ENCODE peak calls at places on chromosomes 2 and 18, in five cellular contexts. One of them, this sample, is unnamed.

GRCh38 chr2:3633089-3633981 is 24.7 kb upstream of the ALLC start:
- DNase-seq in activated CD4-positive, alpha-beta memory T cell treated with anti-CD3 and anti-CD28 coated beads for 36 hours: peak; percentile 5
- DNase-seq in EL: peak; percentile 14
- DNase-seq in RPMI7951: peak; percentile 32
- DNase-seq in non-pigmented ciliary epithelial cell: no peak
- DNase-seq in this sample: no peak

GRCh38 chr2:7467782-7468447 is 550.7 kb downstream of the RNF144A start:
- DNase-seq in activated CD4-positive, alpha-beta memory T cell treated with anti-CD3 and anti-CD28 coated beads for 36 hours: peak; percentile 75
- DNase-seq in EL: no peak
- DNase-seq in RPMI7951: no peak
- DNase-seq in non-pigmented ciliary epithelial cell: no peak
- DNase-seq in this sample: no peak

GRCh38 chr18:213977-214376 is 53.9 kb downstream of the THOC1 start:
- DNase-seq in activated CD4-positive, alpha-beta memory T cell treated with anti-CD3 and anti-CD28 coated beads for 36 hours: no peak
- DNase-seq in EL: no peak
- DNase-seq in RPMI7951: no peak
- DNase-seq in non-pigmented ciliary epithelial cell: no peak
- DNase-seq in this sample: no peak

GRCh38 chr2:200104015-200104414 is 148.6 kb downstream of the MAIP1 start:
- DNase-seq in activated CD4-positive, alpha-beta memory T cell treated with anti-CD3 and anti-CD28 coated beads for 36 hours: no peak
- DNase-seq in EL: peak; percentile 74
- DNase-seq in RPMI7951: peak; percentile 66
- DNase-seq in non-pigmented ciliary epithelial cell: no peak
- DNase-seq in this sample: no peak

GRCh38 chr18:44696892-44697291 is 16.2 kb downstream of the SETBP1 start:
- DNase-seq in activated CD4-positive, alpha-beta memory T cell treated with anti-CD3 and anti-CD28 coated beads for 36 hours: no peak
- DNase-seq in EL: no peak
- DNase-seq in RPMI7951: no peak
- DNase-seq in non-pigmented ciliary epithelial cell: no peak
- DNase-seq in this sample: no peak

GRCh38 chr2:201854841-201855240 is 48.5 kb downstream of the CDK15 start:
- DNase-seq in activated CD4-positive, alpha-beta memory T cell treated with anti-CD3 and anti-CD28 coated beads for 36 hours: no peak
- DNase-seq in EL: peak; percentile 81
- DNase-seq in RPMI7951: peak; percentile 53
- DNase-seq in non-pigmented ciliary epithelial cell: peak; percentile 48
- DNase-seq in this sample: no peak

GRCh38 chr2:241491549-241492173 is 16.7 kb downstream of the STK25 start:
- DNase-seq in activated CD4-positive, alpha-beta memory T cell treated with anti-CD3 and anti-CD28 coated beads for 36 hours: no peak
- DNase-seq in EL: no peak
- DNase-seq in RPMI7951: no peak
- DNase-seq in non-pigmented ciliary epithelial cell: no peak
- DNase-seq in this sample: no peak

GRCh38 chr2:62231541-62231940 is 35.6 kb downstream of the B3GNT2 start:
- DNase-seq in activated CD4-positive, alpha-beta memory T cell treated with anti-CD3 and anti-CD28 coated beads for 36 hours: no peak
- DNase-seq in EL: no peak
- DNase-seq in RPMI7951: no peak
- DNase-seq in non-pigmented ciliary epithelial cell: no peak
- DNase-seq in this sample: no peak

GRCh38 chr2:160892204-160892603 is 268.0 kb upstream of the TANK start:
- DNase-seq in activated CD4-positive, alpha-beta memory T cell treated with anti-CD3 and anti-CD28 coated beads for 36 hours: no peak
- DNase-seq in EL: no peak
- DNase-seq in RPMI7951: no peak
- DNase-seq in non-pigmented ciliary epithelial cell: no peak
- DNase-seq in this sample: no peak

GRCh38 chr2:38184964-38185603 is 109.1 kb upstream of the CYP1B1 start:
- DNase-seq in activated CD4-positive, alpha-beta memory T cell treated with anti-CD3 and anti-CD28 coated beads for 36 hours: no peak
- DNase-seq in EL: no peak
- DNase-seq in RPMI7951: peak; percentile 70
- DNase-seq in non-pigmented ciliary epithelial cell: no peak
- DNase-seq in this sample: no peak

GRCh38 chr18:56085561-56085960 is 497.6 kb upstream of the TCF4 start:
- DNase-seq in activated CD4-positive, alpha-beta memory T cell treated with anti-CD3 and anti-CD28 coated beads for 36 hours: no peak
- DNase-seq in EL: peak; percentile 48
- DNase-seq in RPMI7951: no peak
- DNase-seq in non-pigmented ciliary epithelial cell: peak; percentile 23
- DNase-seq in this sample: no peak

GRCh38 chr2:10123281-10123680 is 742 bp downstream of the RRM2 start:
- DNase-seq in activated CD4-positive, alpha-beta memory T cell treated with anti-CD3 and anti-CD28 coated beads for 36 hours: peak; percentile 43
- DNase-seq in EL: no peak
- DNase-seq in RPMI7951: no peak
- DNase-seq in non-pigmented ciliary epithelial cell: no peak
- DNase-seq in this sample: no peak

GRCh38 chr2:216849987-216850386 is 9.9 kb downstream of the TNP1 start:
- DNase-seq in activated CD4-positive, alpha-beta memory T cell treated with anti-CD3 and anti-CD28 coated beads for 36 hours: peak; percentile 21
- DNase-seq in EL: no peak
- DNase-seq in RPMI7951: peak; percentile 51
- DNase-seq in non-pigmented ciliary epithelial cell: no peak
- DNase-seq in this sample: no peak

GRCh38 chr2:215293879-215294278 is 18.0 kb upstream of the ATIC start:
- DNase-seq in activated CD4-positive, alpha-beta memory T cell treated with anti-CD3 and anti-CD28 coated beads for 36 hours: no peak
- DNase-seq in EL: no peak
- DNase-seq in RPMI7951: no peak
- DNase-seq in non-pigmented ciliary epithelial cell: no peak
- DNase-seq in this sample: no peak

GRCh38 chr2:3780477-3781402 is 77.4 kb downstream of the DCDC2C start:
- DNase-seq in activated CD4-positive, alpha-beta memory T cell treated with anti-CD3 and anti-CD28 coated beads for 36 hours: peak; percentile 81
- DNase-seq in EL: peak; percentile 14
- DNase-seq in RPMI7951: peak; percentile 50
- DNase-seq in non-pigmented ciliary epithelial cell: no peak
- DNase-seq in this sample: peak; percentile 39

GRCh38 chr2:216535454-216535995 is 36.9 kb downstream of the RPL37A start:
- DNase-seq in activated CD4-positive, alpha-beta memory T cell treated with anti-CD3 and anti-CD28 coated beads for 36 hours: no peak
- DNase-seq in EL: peak; percentile 94
- DNase-seq in RPMI7951: peak; percentile 92
- DNase-seq in non-pigmented ciliary epithelial cell: peak; percentile 95
- DNase-seq in this sample: no peak

GRCh38 chr18:50836521-50836957 is 16.7 kb upstream of the MRO start:
- DNase-seq in activated CD4-positive, alpha-beta memory T cell treated with anti-CD3 and anti-CD28 coated beads for 36 hours: no peak
- DNase-seq in EL: peak; percentile 75
- DNase-seq in RPMI7951: peak; percentile 16
- DNase-seq in non-pigmented ciliary epithelial cell: peak; percentile 47
- DNase-seq in this sample: no peak

This sample was measured in Panc1.